ENCODE peak calls at places on chromosomes 16 and 17, in eight cellular contexts. E is AG20443; M is HFFc6; B is activated CD8-positive, alpha-beta memory T cell treated with anti-CD3 and anti-CD28 coated beads, Interleukin-2, amount 50 U/mL, for 48 hours; N is chondrocyte; W is HT-29; V is NCI-H187 treated with DMSO at 0.1 percent for 48 hours; K is nucleus accumbens. O is an unnamed sample.

GRCh38 chr16:54425681-54426549 is 139.3 kb upstream of the IRX3 start:
- DNase-seq in E (no peak), M (no peak), B (no peak), N (no peak), W (no peak), V (no peak), K (no peak), O (no peak)

GRCh38 chr17:33389506-33390141 is 96.5 kb upstream of the ASIC2 start:
- DNase-seq in E (no peak), M (peak), B (no peak), N (no peak), W (no peak), V (no peak), K (no peak), O (no peak)

GRCh38 chr17:76199466-76199865 is 40.8 kb downstream of the RNF157 start:
- DNase-seq in E (no peak), M (no peak), B (no peak), N (no peak), W (no peak), V (no peak), K (no peak), O (no peak)

GRCh38 chr16:466651-467050 is 41.2 kb downstream of the RAB11FIP3 start:
- DNase-seq in E (no peak), M (no peak), B (no peak), N (no peak), W (no peak), V (no peak), K (no peak), O (no peak)

GRCh38 chr17:66627985-66628384 is 206.9 kb upstream of the CACNG5 start:
- DNase-seq in E (peak), M (no peak), B (no peak), N (no peak), W (no peak), V (no peak), K (no peak), O (no peak)

GRCh38 chr17:15411556-15412198 is 55.7 kb downstream of the CDRT4 start:
- DNase-seq in E (peak), M (no peak), B (no peak), N (no peak), W (no peak), V (no peak), K (no peak), O (no peak)

GRCh38 chr17:69431835-69432234 is 17.3 kb downstream of the MAP2K6 start:
- DNase-seq in E (no peak), M (no peak), B (no peak), N (no peak), W (no peak), V (no peak), K (no peak), O (no peak)

GRCh38 chr16:78407191-78407590 is 307.7 kb downstream of the WWOX start:
- DNase-seq in E (no peak), M (no peak), B (no peak), N (no peak), W (no peak), V (no peak), K (no peak), O (no peak)

GRCh38 chr17:47712330-47713023 is 18.5 kb downstream of the TBKBP1 start:
- DNase-seq in E (no peak), M (no peak), B (no peak), N (no peak), W (no peak), V (no peak), K (no peak), O (no peak)

GRCh38 chr17:33200587-33200986 is 92.5 kb downstream of the ASIC2 start:
- DNase-seq in E (peak), M (no peak), B (no peak), N (no peak), W (no peak), V (no peak), K (no peak), O (no peak)

GRCh38 chr17:50548831-50549230 is 1.9 kb downstream of the SPATA20 start:
- DNase-seq in E (no peak), M (no peak), B (no peak), N (no peak), W (no peak), V (no peak), K (no peak), O (no peak)

GRCh38 chr17:82690786-82691489 is 7.6 kb downstream of the RAB40B start:
- DNase-seq in E (no peak), M (no peak), B (no peak), N (peak), W (no peak), V (no peak), K (peak), O (no peak)

GRCh38 chr17:83199500-83200201 is 120.2 kb downstream of the METRNL start:
- DNase-seq in E (peak), M (peak), B (peak), N (no peak), W (no peak), V (no peak), K (no peak), O (no peak)

GRCh38 chr17:47847341-47848197 is 3.4 kb downstream of the SP6 start:
- DNase-seq in E (no peak), M (no peak), B (no peak), N (peak), W (no peak), V (no peak), K (no peak), O (no peak)

GRCh38 chr16:22757202-22757601 is 56.8 kb upstream of the HS3ST2 start:
- DNase-seq in E (no peak), M (no peak), B (no peak), N (no peak), W (no peak), V (no peak), K (no peak), O (no peak)

GRCh38 chr17:47742319-47743181 is 9.5 kb downstream of the TBX21 start:
- DNase-seq in E (peak), M (no peak), B (peak), N (no peak), W (no peak), V (no peak), K (no peak), O (peak)

GRCh38 chr17:1002771-1003555 is 6.0 kb downstream of the TIMM22 start:
- DNase-seq in E (peak), M (peak), B (no peak), N (no peak), W (no peak), V (no peak), K (peak), O (no peak)

GRCh38 chr17:40351185-40352043 is 13.1 kb downstream of the GJD3 start:
- DNase-seq in E (no peak), M (no peak), B (no peak), N (no peak), W (no peak), V (no peak), K (no peak), O (no peak)

GRCh38 chr17:31488982-31489294 is 97.5 kb downstream of the RAB11FIP4 start:
- DNase-seq in E (no peak), M (no peak), B (no peak), N (no peak), W (peak), V (no peak), K (no peak), O (no peak)

GRCh38 chr17:29155235-29155965 is 24.8 kb downstream of the MYO18A start:
- DNase-seq in E (peak), M (peak), B (peak), N (no peak), W (peak), V (no peak), K (no peak), O (no peak)

GRCh38 chr16:59249049-59249448 is 514.9 kb upstream of the GOT2 start:
- DNase-seq in E (no peak), M (no peak), B (no peak), N (no peak), W (no peak), V (no peak), K (no peak), O (no peak)

GRCh38 chr16:4868046-4868445 is 20.8 kb downstream of the UBN1 start:
- DNase-seq in E (no peak), M (no peak), B (no peak), N (no peak), W (no peak), V (no peak), K (no peak), O (no peak)

GRCh38 chr16:70777973-70778406 is 23.0 kb downstream of the VAC14 start:
- DNase-seq in E (no peak), M (peak), B (no peak), N (no peak), W (no peak), V (no peak), K (no peak), O (no peak)

GRCh38 chr16:66905633-66906539 is 12.8 kb downstream of the CDH16 start:
- DNase-seq in E (no peak), M (no peak), B (no peak), N (peak), W (peak), V (no peak), K (no peak), O (no peak)

GRCh38 chr17:63476857-63477470 is at the start of gene ACE:
- DNase-seq in E (peak), M (no peak), B (peak), N (peak), W (no peak), V (no peak), K (no peak), O (no peak)

GRCh38 chr16:12002447-12003006 is 26.0 kb downstream of the SNX29 start:
- DNase-seq in E (peak), M (peak), B (no peak), N (no peak), W (no peak), V (peak), K (no peak), O (no peak)

GRCh38 chr17:69506489-69506888 is 92.0 kb downstream of the MAP2K6 start:
- DNase-seq in E (no peak), M (no peak), B (no peak), N (no peak), W (peak), V (no peak), K (no peak), O (no peak)

GRCh38 chr17:45384800-45385262 is 47.8 kb downstream of the ARHGAP27 start:
- DNase-seq in E (no peak), M (no peak), B (no peak), N (no peak), W (no peak), V (no peak), K (no peak), O (no peak)

GRCh38 chr17:50354776-50355175 is 8.8 kb downstream of the XYLT2 start:
- DNase-seq in E (no peak), M (no peak), B (peak), N (no peak), W (no peak), V (no peak), K (no peak), O (no peak)

GRCh38 chr17:76659928-76660614 is 16.5 kb upstream of the ST6GALNAC1 start:
- DNase-seq in E (no peak), M (no peak), B (peak), N (no peak), W (peak), V (no peak), K (no peak), O (no peak)

GRCh38 chr17:78862073-78863023 is 21.7 kb upstream of the USP36 start:
- DNase-seq in E (peak), M (peak), B (no peak), N (no peak), W (peak), V (no peak), K (no peak), O (peak)

GRCh38 chr16:70399951-70400350 is 38.9 kb downstream of the ST3GAL2 start:
- DNase-seq in E (no peak), M (no peak), B (no peak), N (no peak), W (no peak), V (no peak), K (no peak), O (no peak)

GRCh38 chr16:25838724-25839186 is 147.0 kb downstream of the HS3ST4 start:
- DNase-seq in E (peak), M (peak), B (no peak), N (no peak), W (peak), V (peak), K (no peak), O (no peak)

GRCh38 chr16:9901-10665 is 43.3 kb downstream of the POLR3K start:
- DNase-seq in E (no peak), M (no peak), B (peak), N (no peak), W (no peak), V (no peak), K (no peak), O (peak)

O was measured in osteocyte.